ENCODE peak calls at places on chromosomes 13 and 19, in six cellular contexts. One of them, this sample, is unnamed.
A peak's percentile ranks its signal among the peaks of the same experiment; 100 is the strongest.

GRCh38 chr13:23643828-23644419 is 73.7 kb downstream of the TNFRSF19 start:
- DNase-seq in body of pancreas: no peak
- DNase-seq in CD4-positive, alpha-beta T cell: no peak
- DNase-seq in AG04450: no peak
- DNase-seq in A549: no peak
- DNase-seq in AG10803: no peak
- DNase-seq in this sample: no peak

GRCh38 chr19:56942749-56943148 is 102.2 kb upstream of the PEG3 start:
- DNase-seq in body of pancreas: no peak
- DNase-seq in CD4-positive, alpha-beta T cell: no peak
- DNase-seq in AG04450: no peak
- DNase-seq in A549: no peak
- DNase-seq in AG10803: peak; percentile 1
- DNase-seq in this sample: no peak

GRCh38 chr13:49935171-49936084 is 712 bp downstream of the SPRYD7 start:
- DNase-seq in body of pancreas: peak; percentile 37
- DNase-seq in CD4-positive, alpha-beta T cell: peak; percentile 3
- DNase-seq in AG04450: no peak
- DNase-seq in A549: peak; percentile 82
- DNase-seq in AG10803: peak; percentile 61
- DNase-seq in this sample: no peak

GRCh38 chr13:37481005-37481857 is 117.3 kb downstream of the POSTN start:
- DNase-seq in body of pancreas: no peak
- DNase-seq in CD4-positive, alpha-beta T cell: no peak
- DNase-seq in AG04450: no peak
- DNase-seq in A549: no peak
- DNase-seq in AG10803: peak; percentile 87
- DNase-seq in this sample: no peak

GRCh38 chr19:9801976-9802375 is 16.9 kb downstream of the FBXL12 start:
- DNase-seq in body of pancreas: no peak
- DNase-seq in CD4-positive, alpha-beta T cell: no peak
- DNase-seq in AG04450: no peak
- DNase-seq in A549: no peak
- DNase-seq in AG10803: no peak
- DNase-seq in this sample: no peak

GRCh38 chr13:30934381-30934780 is 1.9 kb downstream of the TEX26 start:
- DNase-seq in body of pancreas: no peak
- DNase-seq in CD4-positive, alpha-beta T cell: no peak
- DNase-seq in AG04450: no peak
- DNase-seq in A549: peak; percentile 6
- DNase-seq in AG10803: no peak
- DNase-seq in this sample: no peak

GRCh38 chr19:1225451-1226226 is 12.2 kb downstream of the CBARP start:
- DNase-seq in body of pancreas: no peak
- DNase-seq in CD4-positive, alpha-beta T cell: no peak
- DNase-seq in AG04450: no peak
- DNase-seq in A549: no peak
- DNase-seq in AG10803: no peak
- DNase-seq in this sample: no peak

GRCh38 chr13:33057019-33057785 is 41.0 kb downstream of the KL start:
- DNase-seq in body of pancreas: no peak
- DNase-seq in CD4-positive, alpha-beta T cell: no peak
- DNase-seq in AG04450: no peak
- DNase-seq in A549: peak; percentile 19
- DNase-seq in AG10803: peak; percentile 15
- DNase-seq in this sample: no peak

GRCh38 chr19:8320564-8321066 is 560 bp downstream of the NDUFA7 start:
- DNase-seq in body of pancreas: no peak
- DNase-seq in CD4-positive, alpha-beta T cell: no peak
- DNase-seq in AG04450: no peak
- DNase-seq in A549: no peak
- DNase-seq in AG10803: no peak
- DNase-seq in this sample: no peak

GRCh38 chr19:15015946-15016542 is 33.2 kb upstream of the CASP14 start:
- DNase-seq in body of pancreas: peak; percentile 37
- DNase-seq in CD4-positive, alpha-beta T cell: no peak
- DNase-seq in AG04450: no peak
- DNase-seq in A549: no peak
- DNase-seq in AG10803: no peak
- DNase-seq in this sample: no peak

GRCh38 chr19:47637550-47637949 is 28.6 kb downstream of the BICRA start:
- DNase-seq in body of pancreas: no peak
- DNase-seq in CD4-positive, alpha-beta T cell: no peak
- DNase-seq in AG04450: no peak
- DNase-seq in A549: no peak
- DNase-seq in AG10803: peak; percentile 85
- DNase-seq in this sample: no peak

GRCh38 chr19:3154957-3155736 is 19.3 kb downstream of the GNA15 start:
- DNase-seq in body of pancreas: peak; percentile 83
- DNase-seq in CD4-positive, alpha-beta T cell: peak; percentile 76
- DNase-seq in AG04450: peak; percentile 93
- DNase-seq in A549: peak; percentile 92
- DNase-seq in AG10803: peak; percentile 99
- DNase-seq in this sample: peak; percentile 96

GRCh38 chr19:38183227-38183914 is 40.7 kb downstream of the DPF1 start:
- DNase-seq in body of pancreas: no peak
- DNase-seq in CD4-positive, alpha-beta T cell: no peak
- DNase-seq in AG04450: no peak
- DNase-seq in A549: no peak
- DNase-seq in AG10803: peak; percentile 6
- DNase-seq in this sample: no peak

GRCh38 chr13:44523176-44524017 is 52.7 kb downstream of the TSC22D1 start:
- DNase-seq in body of pancreas: peak; percentile 27
- DNase-seq in CD4-positive, alpha-beta T cell: no peak
- DNase-seq in AG04450: peak; percentile 32
- DNase-seq in A549: peak; percentile 61
- DNase-seq in AG10803: peak; percentile 60
- DNase-seq in this sample: peak; percentile 22

GRCh38 chr19:29193116-29193515 is 19.8 kb downstream of the UQCRFS1 start:
- DNase-seq in body of pancreas: no peak
- DNase-seq in CD4-positive, alpha-beta T cell: no peak
- DNase-seq in AG04450: no peak
- DNase-seq in A549: no peak
- DNase-seq in AG10803: no peak
- DNase-seq in this sample: no peak

GRCh38 chr13:72132065-72132464 is 265.1 kb upstream of the DACH1 start:
- DNase-seq in body of pancreas: no peak
- DNase-seq in CD4-positive, alpha-beta T cell: no peak
- DNase-seq in AG04450: no peak
- DNase-seq in A549: no peak
- DNase-seq in AG10803: no peak
- DNase-seq in this sample: no peak

GRCh38 chr13:111423168-111423785 is 102.8 kb downstream of the TEX29 start:
- DNase-seq in body of pancreas: no peak
- DNase-seq in CD4-positive, alpha-beta T cell: no peak
- DNase-seq in AG04450: no peak
- DNase-seq in A549: no peak
- DNase-seq in AG10803: no peak
- DNase-seq in this sample: no peak

GRCh38 chr19:52554216-52554971 is 15.7 kb upstream of the ZNF701 start:
- DNase-seq in body of pancreas: no peak
- DNase-seq in CD4-positive, alpha-beta T cell: no peak
- DNase-seq in AG04450: no peak
- DNase-seq in A549: no peak
- DNase-seq in AG10803: no peak
- DNase-seq in this sample: no peak

GRCh38 chr13:34044041-34044440 is 226.1 kb downstream of the RFC3 start:
- DNase-seq in body of pancreas: no peak
- DNase-seq in CD4-positive, alpha-beta T cell: no peak
- DNase-seq in AG04450: no peak
- DNase-seq in A549: no peak
- DNase-seq in AG10803: peak; percentile 82
- DNase-seq in this sample: no peak

DNA sequence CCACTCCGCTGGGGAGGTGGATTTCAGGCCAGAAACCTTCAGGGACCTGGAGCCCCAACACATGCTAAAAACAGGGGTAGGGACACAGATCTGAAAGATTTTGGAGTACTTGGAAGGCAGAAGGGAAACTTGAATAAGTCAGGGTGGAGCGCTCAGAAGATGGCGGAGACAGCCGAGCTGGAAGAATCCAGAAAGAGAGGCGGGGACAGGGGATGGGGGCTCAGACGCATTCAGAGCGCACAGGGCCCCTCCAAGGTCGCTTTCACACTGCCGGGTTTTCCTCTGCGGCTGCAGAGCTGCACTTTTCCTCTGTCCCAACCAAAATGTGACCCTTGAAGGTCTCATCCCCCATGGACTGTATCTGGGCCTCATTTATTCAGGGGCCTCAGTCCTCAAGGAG is 56.9 kb downstream of the ERICH4 start:
- DNase-seq in body of pancreas: no peak
- DNase-seq in CD4-positive, alpha-beta T cell: no peak
- DNase-seq in AG04450: no peak
- DNase-seq in A549: no peak
- DNase-seq in AG10803: no peak
- DNase-seq in this sample: no peak
- TF ChIP-seq CTCF in body of pancreas: no peak
- TF ChIP-seq CTCF in CD4-positive, alpha-beta T cell: no peak
- TF ChIP-seq CTCF in AG04450: no peak
- TF ChIP-seq CTCF in A549: no peak
- TF ChIP-seq CTCF in AG10803: no peak
- TF ChIP-seq CTCF in this sample: no peak

GRCh38 chr19:44573183-44573582 is 40.2 kb upstream of the IGSF23 start:
- DNase-seq in body of pancreas: no peak
- DNase-seq in CD4-positive, alpha-beta T cell: no peak
- DNase-seq in AG04450: no peak
- DNase-seq in A549: no peak
- DNase-seq in AG10803: no peak
- DNase-seq in this sample: no peak

GRCh38 chr19:44570603-44570983 is 41.1 kb upstream of the CEACAM20 start:
- DNase-seq in body of pancreas: no peak
- DNase-seq in CD4-positive, alpha-beta T cell: no peak
- DNase-seq in AG04450: no peak
- DNase-seq in A549: no peak
- DNase-seq in AG10803: no peak
- DNase-seq in this sample: no peak

GRCh38 chr19:44573647-44574046 is 39.7 kb upstream of the IGSF23 start:
- DNase-seq in body of pancreas: no peak
- DNase-seq in CD4-positive, alpha-beta T cell: no peak
- DNase-seq in AG04450: no peak
- DNase-seq in A549: no peak
- DNase-seq in AG10803: no peak
- DNase-seq in this sample: no peak

GRCh38 chr19:44571830-44572661 is 41.3 kb upstream of the IGSF23 start:
- DNase-seq in body of pancreas: no peak
- DNase-seq in CD4-positive, alpha-beta T cell: no peak
- DNase-seq in AG04450: no peak
- DNase-seq in A549: no peak
- DNase-seq in AG10803: no peak
- DNase-seq in this sample: no peak

GRCh38 chr19:44570984-44571684 is 41.7 kb upstream of the CEACAM20 start:
- DNase-seq in body of pancreas: peak; percentile 85
- DNase-seq in CD4-positive, alpha-beta T cell: peak; percentile 44
- DNase-seq in AG04450: peak; percentile 67
- DNase-seq in A549: peak; percentile 86
- DNase-seq in AG10803: peak; percentile 79
- DNase-seq in this sample: peak; percentile 55
- TF ChIP-seq CTCF in body of pancreas: peak; percentile 53
- TF ChIP-seq CTCF in CD4-positive, alpha-beta T cell: peak; percentile 57
- TF ChIP-seq CTCF in AG04450: peak; percentile 76
- TF ChIP-seq CTCF in A549: peak; percentile 98
- TF ChIP-seq CTCF in AG10803: peak; percentile 84
- TF ChIP-seq CTCF in this sample: peak; percentile 72

GRCh38 chr19:54654447-54655321 is 8.1 kb upstream of the LILRB4 start:
- DNase-seq in body of pancreas: no peak
- DNase-seq in CD4-positive, alpha-beta T cell: no peak
- DNase-seq in AG04450: no peak
- DNase-seq in A549: no peak
- DNase-seq in AG10803: no peak
- DNase-seq in this sample: no peak

GRCh38 chr19:54648129-54648528 is 14.7 kb upstream of the LILRB4 start:
- DNase-seq in body of pancreas: no peak
- DNase-seq in CD4-positive, alpha-beta T cell: no peak
- DNase-seq in AG04450: no peak
- DNase-seq in A549: no peak
- DNase-seq in AG10803: no peak
- DNase-seq in this sample: no peak

GRCh38 chr19:54650108-54650666 is 12.6 kb upstream of the LILRB4 start:
- DNase-seq in body of pancreas: no peak
- DNase-seq in CD4-positive, alpha-beta T cell: no peak
- DNase-seq in AG04450: no peak
- DNase-seq in A549: no peak
- DNase-seq in AG10803: no peak
- DNase-seq in this sample: no peak

DNA sequence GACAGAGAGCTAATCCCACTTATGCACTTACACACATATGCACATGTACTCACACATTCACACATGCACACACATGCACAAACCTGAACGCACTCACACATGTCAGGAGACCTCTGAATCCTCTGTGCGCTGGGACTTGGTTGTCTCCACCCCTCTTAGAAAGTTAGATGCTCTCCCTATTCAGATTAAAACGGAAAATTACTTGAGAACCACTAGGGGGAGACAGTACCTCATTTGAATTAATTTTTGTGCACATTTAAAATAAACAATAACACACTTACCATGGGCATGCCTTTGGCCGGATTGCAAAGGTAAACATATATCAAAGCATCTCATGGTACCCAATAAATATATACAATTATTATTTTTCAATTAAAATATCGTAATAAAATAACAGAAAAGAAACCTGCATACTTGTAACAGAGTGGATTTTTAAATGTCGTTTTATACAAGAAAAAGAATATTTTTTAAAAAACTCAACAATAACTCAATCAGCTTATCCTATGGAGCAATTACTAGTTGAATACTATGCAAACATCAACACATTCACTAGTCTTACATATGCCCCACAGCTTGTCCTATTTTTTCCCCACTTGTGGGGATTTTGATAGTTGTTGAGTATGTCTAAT is 9.5 kb upstream of the LILRB4 start:
- DNase-seq in body of pancreas: no peak
- DNase-seq in CD4-positive, alpha-beta T cell: no peak
- DNase-seq in AG04450: no peak
- DNase-seq in A549: peak; percentile 52
- DNase-seq in AG10803: peak; percentile 10
- DNase-seq in this sample: no peak
- TF ChIP-seq CTCF in body of pancreas: peak; percentile 18
- TF ChIP-seq CTCF in CD4-positive, alpha-beta T cell: peak; percentile 68
- TF ChIP-seq CTCF in AG04450: peak; percentile 24
- TF ChIP-seq CTCF in A549: peak; percentile 70
- TF ChIP-seq CTCF in AG10803: peak; percentile 43
- TF ChIP-seq CTCF in this sample: peak; percentile 5

GRCh38 chr13:67008075-67008668 is 222.0 kb downstream of the PCDH9 start:
- DNase-seq in body of pancreas: no peak
- DNase-seq in CD4-positive, alpha-beta T cell: no peak
- DNase-seq in AG04450: no peak
- DNase-seq in A549: no peak
- DNase-seq in AG10803: no peak
- DNase-seq in this sample: no peak

GRCh38 chr13:67018775-67019174 is 211.4 kb downstream of the PCDH9 start:
- DNase-seq in body of pancreas: no peak
- DNase-seq in CD4-positive, alpha-beta T cell: no peak
- DNase-seq in AG04450: no peak
- DNase-seq in A549: no peak
- DNase-seq in AG10803: no peak
- DNase-seq in this sample: no peak

GRCh38 chr13:67014399-67014798 is 215.7 kb downstream of the PCDH9 start:
- DNase-seq in body of pancreas: no peak
- DNase-seq in CD4-positive, alpha-beta T cell: no peak
- DNase-seq in AG04450: no peak
- DNase-seq in A549: no peak
- DNase-seq in AG10803: no peak
- DNase-seq in this sample: no peak

GRCh38 chr13:67015976-67016600 is 214.0 kb downstream of the PCDH9 start:
- DNase-seq in body of pancreas: no peak
- DNase-seq in CD4-positive, alpha-beta T cell: no peak
- DNase-seq in AG04450: no peak
- DNase-seq in A549: no peak
- DNase-seq in AG10803: no peak
- DNase-seq in this sample: no peak

GRCh38 chr13:67013709-67014108 is 216.4 kb downstream of the PCDH9 start:
- DNase-seq in body of pancreas: no peak
- DNase-seq in CD4-positive, alpha-beta T cell: no peak
- DNase-seq in AG04450: no peak
- DNase-seq in A549: no peak
- DNase-seq in AG10803: no peak
- DNase-seq in this sample: no peak
- TF ChIP-seq CTCF in body of pancreas: no peak
- TF ChIP-seq CTCF in CD4-positive, alpha-beta T cell: no peak
- TF ChIP-seq CTCF in AG04450: no peak
- TF ChIP-seq CTCF in A549: no peak
- TF ChIP-seq CTCF in AG10803: no peak
- TF ChIP-seq CTCF in this sample: no peak